ENCODE peak calls at places on chromosomes 7 and 10, in nine cellular contexts. One of them, this sample, is unnamed.

GRCh38 chr7:1599571-1600395 is 30.0 kb upstream of the PSMG3 start:
- DNase-seq in upper lobe of right lung: no peak
- DNase-seq in sciatic nerve: no peak
- DNase-seq in body of pancreas: no peak
- DNase-seq in stimulated activated CD4-positive, alpha-beta T cell treated with anti-CD3 and anti-CD28 coated beads, Interleukin-2, amount 100 ng/mL, for 48 hours: no peak
- DNase-seq in GM12865: no peak
- DNase-seq in RCC 7860: no peak
- DNase-seq in fibroblast of pulmonary artery: no peak
- DNase-seq in NCI-H226: no peak
- DNase-seq in this sample: no peak

GRCh38 chr10:79316671-79317431 is 30.4 kb upstream of the PPIF start:
- DNase-seq in fibroblast of pulmonary artery: no peak
- DNase-seq in body of pancreas: no peak
- DNase-seq in upper lobe of right lung: peak; percentile 63
- DNase-seq in NCI-H226: no peak
- DNase-seq in RCC 7860: peak; percentile 20
- DNase-seq in sciatic nerve: no peak
- DNase-seq in stimulated activated CD4-positive, alpha-beta T cell treated with anti-CD3 and anti-CD28 coated beads, Interleukin-2, amount 100 ng/mL, for 48 hours: no peak
- DNase-seq in GM12865: peak; percentile 79
- DNase-seq in this sample: no peak

GRCh38 chr7:50342616-50343114 is 38.1 kb downstream of the IKZF1 start:
- DNase-seq in NCI-H226: no peak
- DNase-seq in GM12865: no peak
- DNase-seq in body of pancreas: peak; percentile 47
- DNase-seq in sciatic nerve: no peak
- DNase-seq in fibroblast of pulmonary artery: peak; percentile 2
- DNase-seq in stimulated activated CD4-positive, alpha-beta T cell treated with anti-CD3 and anti-CD28 coated beads, Interleukin-2, amount 100 ng/mL, for 48 hours: no peak
- DNase-seq in upper lobe of right lung: no peak
- DNase-seq in RCC 7860: no peak
- DNase-seq in this sample: no peak

GRCh38 chr10:131495224-131495623 is 183.7 kb upstream of the TCERG1L start:
- DNase-seq in NCI-H226: no peak
- DNase-seq in RCC 7860: no peak
- DNase-seq in upper lobe of right lung: no peak
- DNase-seq in body of pancreas: no peak
- DNase-seq in stimulated activated CD4-positive, alpha-beta T cell treated with anti-CD3 and anti-CD28 coated beads, Interleukin-2, amount 100 ng/mL, for 48 hours: no peak
- DNase-seq in GM12865: no peak
- DNase-seq in fibroblast of pulmonary artery: no peak
- DNase-seq in sciatic nerve: no peak
- DNase-seq in this sample: no peak

GRCh38 chr10:114250716-114251115 is 11.7 kb downstream of the VWA2 start:
- DNase-seq in RCC 7860: no peak
- DNase-seq in GM12865: no peak
- DNase-seq in upper lobe of right lung: no peak
- DNase-seq in body of pancreas: no peak
- DNase-seq in fibroblast of pulmonary artery: no peak
- DNase-seq in sciatic nerve: no peak
- DNase-seq in NCI-H226: no peak
- DNase-seq in stimulated activated CD4-positive, alpha-beta T cell treated with anti-CD3 and anti-CD28 coated beads, Interleukin-2, amount 100 ng/mL, for 48 hours: no peak
- DNase-seq in this sample: no peak

GRCh38 chr7:95330194-95331003 is 6.1 kb upstream of the PON1 start:
- DNase-seq in fibroblast of pulmonary artery: peak; percentile 14
- DNase-seq in GM12865: peak; percentile 41
- DNase-seq in NCI-H226: no peak
- DNase-seq in upper lobe of right lung: no peak
- DNase-seq in RCC 7860: peak; percentile 35
- DNase-seq in body of pancreas: no peak
- DNase-seq in stimulated activated CD4-positive, alpha-beta T cell treated with anti-CD3 and anti-CD28 coated beads, Interleukin-2, amount 100 ng/mL, for 48 hours: no peak
- DNase-seq in sciatic nerve: no peak
- DNase-seq in this sample: no peak

GRCh38 chr10:82564353-82565218 is 689.6 kb downstream of the NRG3 start:
- DNase-seq in fibroblast of pulmonary artery: peak; percentile 28
- DNase-seq in sciatic nerve: no peak
- DNase-seq in stimulated activated CD4-positive, alpha-beta T cell treated with anti-CD3 and anti-CD28 coated beads, Interleukin-2, amount 100 ng/mL, for 48 hours: no peak
- DNase-seq in body of pancreas: no peak
- DNase-seq in NCI-H226: no peak
- DNase-seq in RCC 7860: peak; percentile 79
- DNase-seq in GM12865: no peak
- DNase-seq in upper lobe of right lung: no peak
- DNase-seq in this sample: no peak

GRCh38 chr7:94980418-94981142 is 73.2 kb downstream of the PPP1R9A start:
- DNase-seq in NCI-H226: peak; percentile 67
- DNase-seq in sciatic nerve: no peak
- DNase-seq in stimulated activated CD4-positive, alpha-beta T cell treated with anti-CD3 and anti-CD28 coated beads, Interleukin-2, amount 100 ng/mL, for 48 hours: no peak
- DNase-seq in RCC 7860: no peak
- DNase-seq in fibroblast of pulmonary artery: peak; percentile 42
- DNase-seq in body of pancreas: peak; percentile 46
- DNase-seq in upper lobe of right lung: no peak
- DNase-seq in GM12865: no peak
- DNase-seq in this sample: no peak

GRCh38 chr10:123294109-123294508 is 139.9 kb downstream of the BUB3 start:
- DNase-seq in RCC 7860: no peak
- DNase-seq in sciatic nerve: no peak
- DNase-seq in upper lobe of right lung: no peak
- DNase-seq in stimulated activated CD4-positive, alpha-beta T cell treated with anti-CD3 and anti-CD28 coated beads, Interleukin-2, amount 100 ng/mL, for 48 hours: no peak
- DNase-seq in fibroblast of pulmonary artery: no peak
- DNase-seq in body of pancreas: no peak
- DNase-seq in NCI-H226: no peak
- DNase-seq in GM12865: no peak
- DNase-seq in this sample: no peak

GRCh38 chr10:62839595-62839994 is 23.4 kb upstream of the EGR2 start:
- DNase-seq in NCI-H226: no peak
- DNase-seq in RCC 7860: no peak
- DNase-seq in fibroblast of pulmonary artery: no peak
- DNase-seq in stimulated activated CD4-positive, alpha-beta T cell treated with anti-CD3 and anti-CD28 coated beads, Interleukin-2, amount 100 ng/mL, for 48 hours: no peak
- DNase-seq in sciatic nerve: no peak
- DNase-seq in upper lobe of right lung: no peak
- DNase-seq in GM12865: peak; percentile 26
- DNase-seq in body of pancreas: no peak
- DNase-seq in this sample: no peak

GRCh38 chr7:105811189-105811847 is 65.1 kb downstream of the ATXN7L1 start:
- DNase-seq in NCI-H226: no peak
- DNase-seq in body of pancreas: no peak
- DNase-seq in sciatic nerve: no peak
- DNase-seq in RCC 7860: no peak
- DNase-seq in stimulated activated CD4-positive, alpha-beta T cell treated with anti-CD3 and anti-CD28 coated beads, Interleukin-2, amount 100 ng/mL, for 48 hours: no peak
- DNase-seq in fibroblast of pulmonary artery: no peak
- DNase-seq in GM12865: no peak
- DNase-seq in upper lobe of right lung: no peak
- DNase-seq in this sample: no peak

GRCh38 chr10:59214160-59214559 is 37.7 kb downstream of the PHYHIPL start:
- DNase-seq in body of pancreas: no peak
- DNase-seq in sciatic nerve: no peak
- DNase-seq in RCC 7860: no peak
- DNase-seq in GM12865: no peak
- DNase-seq in stimulated activated CD4-positive, alpha-beta T cell treated with anti-CD3 and anti-CD28 coated beads, Interleukin-2, amount 100 ng/mL, for 48 hours: no peak
- DNase-seq in upper lobe of right lung: no peak
- DNase-seq in NCI-H226: no peak
- DNase-seq in fibroblast of pulmonary artery: no peak
- DNase-seq in this sample: no peak

GRCh38 chr10:89653410-89653828 is 8.4 kb upstream of the PANK1 start:
- DNase-seq in upper lobe of right lung: no peak
- DNase-seq in NCI-H226: peak; percentile 84
- DNase-seq in GM12865: peak; percentile 57
- DNase-seq in fibroblast of pulmonary artery: no peak
- DNase-seq in RCC 7860: peak; percentile 92
- DNase-seq in stimulated activated CD4-positive, alpha-beta T cell treated with anti-CD3 and anti-CD28 coated beads, Interleukin-2, amount 100 ng/mL, for 48 hours: no peak
- DNase-seq in sciatic nerve: no peak
- DNase-seq in body of pancreas: no peak
- DNase-seq in this sample: no peak

GRCh38 chr7:32163141-32163806 is 93.1 kb upstream of the PDE1C start:
- DNase-seq in GM12865: no peak
- DNase-seq in RCC 7860: peak; percentile 98
- DNase-seq in NCI-H226: peak; percentile 99
- DNase-seq in upper lobe of right lung: no peak
- DNase-seq in stimulated activated CD4-positive, alpha-beta T cell treated with anti-CD3 and anti-CD28 coated beads, Interleukin-2, amount 100 ng/mL, for 48 hours: no peak
- DNase-seq in body of pancreas: peak; percentile 44
- DNase-seq in sciatic nerve: peak; percentile 62
- DNase-seq in fibroblast of pulmonary artery: peak; percentile 85
- DNase-seq in this sample: no peak

GRCh38 chr7:33196194-33196593 is 66.8 kb downstream of the BBS9 start:
- DNase-seq in stimulated activated CD4-positive, alpha-beta T cell treated with anti-CD3 and anti-CD28 coated beads, Interleukin-2, amount 100 ng/mL, for 48 hours: no peak
- DNase-seq in upper lobe of right lung: no peak
- DNase-seq in GM12865: no peak
- DNase-seq in NCI-H226: peak; percentile 70
- DNase-seq in body of pancreas: no peak
- DNase-seq in fibroblast of pulmonary artery: peak; percentile 17
- DNase-seq in RCC 7860: no peak
- DNase-seq in sciatic nerve: no peak
- DNase-seq in this sample: no peak

GRCh38 chr7:136405931-136406777 is 429.0 kb upstream of the MTPN start:
- DNase-seq in GM12865: peak; percentile 77
- DNase-seq in sciatic nerve: no peak
- DNase-seq in RCC 7860: peak; percentile 51
- DNase-seq in NCI-H226: no peak
- DNase-seq in stimulated activated CD4-positive, alpha-beta T cell treated with anti-CD3 and anti-CD28 coated beads, Interleukin-2, amount 100 ng/mL, for 48 hours: peak; percentile 6
- DNase-seq in fibroblast of pulmonary artery: peak; percentile 75
- DNase-seq in upper lobe of right lung: no peak
- DNase-seq in body of pancreas: peak; percentile 50
- DNase-seq in this sample: peak; percentile 37

GRCh38 chr7:105691029-105691691 is 109.9 kb upstream of the EFCAB10 start:
- DNase-seq in fibroblast of pulmonary artery: peak; percentile 54
- DNase-seq in RCC 7860: no peak
- DNase-seq in GM12865: peak; percentile 43
- DNase-seq in body of pancreas: peak; percentile 32
- DNase-seq in sciatic nerve: no peak
- DNase-seq in NCI-H226: no peak
- DNase-seq in stimulated activated CD4-positive, alpha-beta T cell treated with anti-CD3 and anti-CD28 coated beads, Interleukin-2, amount 100 ng/mL, for 48 hours: peak; percentile 28
- DNase-seq in upper lobe of right lung: no peak
- DNase-seq in this sample: no peak

GRCh38 chr7:101538596-101539459 is 90.3 kb downstream of the MYL10 start:
- DNase-seq in upper lobe of right lung: peak; percentile 81
- DNase-seq in RCC 7860: peak; percentile 28
- DNase-seq in stimulated activated CD4-positive, alpha-beta T cell treated with anti-CD3 and anti-CD28 coated beads, Interleukin-2, amount 100 ng/mL, for 48 hours: peak; percentile 76
- DNase-seq in GM12865: peak; percentile 48
- DNase-seq in sciatic nerve: peak; percentile 78
- DNase-seq in NCI-H226: no peak
- DNase-seq in fibroblast of pulmonary artery: peak; percentile 43
- DNase-seq in body of pancreas: peak; percentile 31
- DNase-seq in this sample: peak; percentile 80

GRCh38 chr7:134690016-134690415 is 43.4 kb downstream of the BPGM start:
- DNase-seq in body of pancreas: no peak
- DNase-seq in sciatic nerve: no peak
- DNase-seq in fibroblast of pulmonary artery: peak; percentile 75
- DNase-seq in stimulated activated CD4-positive, alpha-beta T cell treated with anti-CD3 and anti-CD28 coated beads, Interleukin-2, amount 100 ng/mL, for 48 hours: no peak
- DNase-seq in RCC 7860: peak; percentile 48
- DNase-seq in NCI-H226: no peak
- DNase-seq in upper lobe of right lung: no peak
- DNase-seq in GM12865: peak; percentile 38
- DNase-seq in this sample: no peak

GRCh38 chr7:12582362-12582761 is 11.8 kb downstream of the SCIN start:
- DNase-seq in sciatic nerve: no peak
- DNase-seq in GM12865: no peak
- DNase-seq in RCC 7860: no peak
- DNase-seq in stimulated activated CD4-positive, alpha-beta T cell treated with anti-CD3 and anti-CD28 coated beads, Interleukin-2, amount 100 ng/mL, for 48 hours: no peak
- DNase-seq in NCI-H226: no peak
- DNase-seq in body of pancreas: no peak
- DNase-seq in fibroblast of pulmonary artery: no peak
- DNase-seq in upper lobe of right lung: no peak
- DNase-seq in this sample: no peak

GRCh38 chr10:92849234-92849525 is 860 bp downstream of the EXOC6 start:
- DNase-seq in stimulated activated CD4-positive, alpha-beta T cell treated with anti-CD3 and anti-CD28 coated beads, Interleukin-2, amount 100 ng/mL, for 48 hours: no peak
- DNase-seq in NCI-H226: no peak
- DNase-seq in GM12865: no peak
- DNase-seq in RCC 7860: no peak
- DNase-seq in sciatic nerve: no peak
- DNase-seq in body of pancreas: no peak
- DNase-seq in upper lobe of right lung: no peak
- DNase-seq in fibroblast of pulmonary artery: peak; percentile 31
- DNase-seq in this sample: no peak

GRCh38 chr7:69932034-69932628 is 333.9 kb downstream of the AUTS2 start:
- DNase-seq in fibroblast of pulmonary artery: peak; percentile 57
- DNase-seq in upper lobe of right lung: no peak
- DNase-seq in NCI-H226: no peak
- DNase-seq in body of pancreas: peak; percentile 18
- DNase-seq in stimulated activated CD4-positive, alpha-beta T cell treated with anti-CD3 and anti-CD28 coated beads, Interleukin-2, amount 100 ng/mL, for 48 hours: no peak
- DNase-seq in sciatic nerve: no peak
- DNase-seq in GM12865: peak; percentile 55
- DNase-seq in RCC 7860: no peak
- DNase-seq in this sample: peak; percentile 12

GRCh38 chr7:2569421-2569820 is 10.6 kb downstream of the IQCE start:
- DNase-seq in upper lobe of right lung: no peak
- DNase-seq in NCI-H226: no peak
- DNase-seq in fibroblast of pulmonary artery: no peak
- DNase-seq in RCC 7860: no peak
- DNase-seq in stimulated activated CD4-positive, alpha-beta T cell treated with anti-CD3 and anti-CD28 coated beads, Interleukin-2, amount 100 ng/mL, for 48 hours: no peak
- DNase-seq in sciatic nerve: no peak
- DNase-seq in GM12865: no peak
- DNase-seq in body of pancreas: no peak
- DNase-seq in this sample: no peak

GRCh38 chr7:117588352-117588794 is 108.5 kb downstream of the CFTR start:
- DNase-seq in RCC 7860: peak; percentile 27
- DNase-seq in stimulated activated CD4-positive, alpha-beta T cell treated with anti-CD3 and anti-CD28 coated beads, Interleukin-2, amount 100 ng/mL, for 48 hours: no peak
- DNase-seq in fibroblast of pulmonary artery: peak; percentile 62
- DNase-seq in upper lobe of right lung: no peak
- DNase-seq in NCI-H226: peak; percentile 48
- DNase-seq in GM12865: peak; percentile 36
- DNase-seq in body of pancreas: no peak
- DNase-seq in sciatic nerve: no peak
- DNase-seq in this sample: no peak

GRCh38 chr7:119377-120163 is 72.8 kb upstream of the FAM20C start:
- DNase-seq in RCC 7860: no peak
- DNase-seq in fibroblast of pulmonary artery: no peak
- DNase-seq in body of pancreas: peak; percentile 60
- DNase-seq in stimulated activated CD4-positive, alpha-beta T cell treated with anti-CD3 and anti-CD28 coated beads, Interleukin-2, amount 100 ng/mL, for 48 hours: no peak
- DNase-seq in upper lobe of right lung: peak; percentile 90
- DNase-seq in GM12865: no peak
- DNase-seq in NCI-H226: no peak
- DNase-seq in sciatic nerve: no peak
- DNase-seq in this sample: no peak

GRCh38 chr7:106959753-106960152 is 84.8 kb upstream of the PRKAR2B start:
- DNase-seq in stimulated activated CD4-positive, alpha-beta T cell treated with anti-CD3 and anti-CD28 coated beads, Interleukin-2, amount 100 ng/mL, for 48 hours: no peak
- DNase-seq in fibroblast of pulmonary artery: no peak
- DNase-seq in upper lobe of right lung: no peak
- DNase-seq in GM12865: peak; percentile 3
- DNase-seq in NCI-H226: no peak
- DNase-seq in RCC 7860: no peak
- DNase-seq in sciatic nerve: no peak
- DNase-seq in body of pancreas: no peak
- DNase-seq in this sample: peak; percentile 58

GRCh38 chr10:93702278-93703001 is at the start of gene FRA10AC1:
- DNase-seq in fibroblast of pulmonary artery: peak; percentile 95
- DNase-seq in body of pancreas: peak; percentile 96
- DNase-seq in sciatic nerve: peak; percentile 95
- DNase-seq in NCI-H226: peak; percentile 84
- DNase-seq in GM12865: peak; percentile 97
- DNase-seq in upper lobe of right lung: peak; percentile 96
- DNase-seq in RCC 7860: peak; percentile 82
- DNase-seq in stimulated activated CD4-positive, alpha-beta T cell treated with anti-CD3 and anti-CD28 coated beads, Interleukin-2, amount 100 ng/mL, for 48 hours: peak; percentile 92
- DNase-seq in this sample: peak; percentile 90

GRCh38 chr10:114708717-114709352 is 50.8 kb upstream of the ABLIM1 start:
- DNase-seq in sciatic nerve: no peak
- DNase-seq in upper lobe of right lung: no peak
- DNase-seq in stimulated activated CD4-positive, alpha-beta T cell treated with anti-CD3 and anti-CD28 coated beads, Interleukin-2, amount 100 ng/mL, for 48 hours: no peak
- DNase-seq in GM12865: no peak
- DNase-seq in NCI-H226: peak; percentile 67
- DNase-seq in body of pancreas: no peak
- DNase-seq in RCC 7860: peak; percentile 95
- DNase-seq in fibroblast of pulmonary artery: peak; percentile 71
- DNase-seq in this sample: no peak

GRCh38 chr10:74586088-74586585 is 240.3 kb upstream of the KAT6B start:
- DNase-seq in upper lobe of right lung: no peak
- DNase-seq in NCI-H226: peak; percentile 35
- DNase-seq in sciatic nerve: no peak
- DNase-seq in body of pancreas: peak; percentile 27
- DNase-seq in stimulated activated CD4-positive, alpha-beta T cell treated with anti-CD3 and anti-CD28 coated beads, Interleukin-2, amount 100 ng/mL, for 48 hours: no peak
- DNase-seq in RCC 7860: no peak
- DNase-seq in GM12865: peak; percentile 74
- DNase-seq in fibroblast of pulmonary artery: no peak
- DNase-seq in this sample: no peak

GRCh38 chr7:96654630-96655188 is 54.9 kb downstream of the SEM1 start:
- DNase-seq in fibroblast of pulmonary artery: no peak
- DNase-seq in GM12865: no peak
- DNase-seq in body of pancreas: peak; percentile 20
- DNase-seq in stimulated activated CD4-positive, alpha-beta T cell treated with anti-CD3 and anti-CD28 coated beads, Interleukin-2, amount 100 ng/mL, for 48 hours: no peak
- DNase-seq in RCC 7860: no peak
- DNase-seq in sciatic nerve: no peak
- DNase-seq in NCI-H226: no peak
- DNase-seq in upper lobe of right lung: no peak
- DNase-seq in this sample: no peak

GRCh38 chr10:72682626-72683025 is 9.3 kb upstream of the MCU start:
- DNase-seq in upper lobe of right lung: no peak
- DNase-seq in RCC 7860: peak; percentile 84
- DNase-seq in fibroblast of pulmonary artery: no peak
- DNase-seq in sciatic nerve: no peak
- DNase-seq in NCI-H226: no peak
- DNase-seq in GM12865: no peak
- DNase-seq in stimulated activated CD4-positive, alpha-beta T cell treated with anti-CD3 and anti-CD28 coated beads, Interleukin-2, amount 100 ng/mL, for 48 hours: no peak
- DNase-seq in body of pancreas: no peak
- DNase-seq in this sample: no peak

This sample was measured in WTC11.